ENCODE peak calls at places on chromosomes 5 and 9, in ten cellular contexts. L, R, X, A, E, M, G, C, V and W are unnamed samples.
A peak's percentile ranks its signal among the peaks of the same experiment; 100 is the strongest.

GRCh38 chr9:123757960-123758359 is 172.0 kb downstream of the DENND1A start:
- DNase-seq in R (no peak), M (no peak), V (no peak), G (no peak), C (no peak), L (no peak), E (no peak), A (no peak), X (no peak), W (no peak)

GRCh38 chr9:136900988-136901515 is 14.7 kb downstream of the TRAF2 start:
- DNase-seq in X (no peak), M (no peak), R (no peak), C (no peak), L (no peak), V (peak; percentile 63), A (no peak), G (no peak), E (no peak), W (no peak)

GRCh38 chr9:1231998-1232919 is 182.1 kb downstream of the DMRT2 start:
- DNase-seq in M (peak; percentile 88), E (peak; percentile 89), C (no peak), L (peak; percentile 60), X (peak; percentile 62), A (no peak), V (no peak), G (peak; percentile 44), R (no peak), W (no peak)

GRCh38 chr5:14293279-14293678 is 150.1 kb downstream of the TRIO start:
- DNase-seq in L (no peak), X (no peak), V (no peak), A (no peak), M (no peak), R (no peak), C (no peak), G (no peak), E (no peak), W (no peak)

GRCh38 chr9:137820161-137820855 is 57.3 kb upstream of the CACNA1B start:
- DNase-seq in X (no peak), E (peak; percentile 4), V (no peak), M (peak; percentile 15), R (no peak), G (no peak), A (no peak), C (no peak), L (peak; percentile 15), W (no peak)

GRCh38 chr5:43773032-43773830 is 170.3 kb downstream of the NNT start:
- DNase-seq in X (no peak), E (peak; percentile 91), A (no peak), C (no peak), L (peak; percentile 67), R (peak; percentile 77), G (no peak), V (peak; percentile 18), M (peak; percentile 71), W (no peak)

GRCh38 chr5:104213216-104213615 is 650.6 kb upstream of the NUDT12 start:
- DNase-seq in M (no peak), E (no peak), R (no peak), L (no peak), G (no peak), X (no peak), A (no peak), C (no peak), V (no peak), W (no peak)

GRCh38 chr9:3874472-3875370 is 348.9 kb upstream of the RFX3 start:
- DNase-seq in M (no peak), E (no peak), A (no peak), X (no peak), V (no peak), R (no peak), L (no peak), C (peak; percentile 6), G (no peak), W (no peak)

DNA sequence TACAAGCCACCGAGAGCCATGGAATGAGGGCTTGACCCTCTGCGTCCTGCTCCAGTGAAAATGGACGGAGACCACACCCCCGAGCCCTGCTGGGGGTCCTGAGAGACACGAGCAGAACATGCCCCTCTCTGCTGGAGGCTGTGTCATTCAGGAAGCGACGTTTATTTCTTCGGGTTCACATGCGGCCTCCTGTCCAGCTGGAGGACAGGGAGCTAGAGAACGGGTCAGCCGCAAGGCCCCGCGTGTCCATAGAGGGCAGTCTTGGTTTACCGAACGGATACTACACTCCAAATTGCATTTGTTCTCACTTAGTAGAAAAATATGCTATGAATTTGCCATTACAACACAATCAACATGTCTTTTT is 36.1 kb downstream of the MRPL36 start:
- DNase-seq in V (peak; percentile 51), G (peak; percentile 37), M (peak; percentile 76), X (peak; percentile 56), L (peak; percentile 72), C (peak; percentile 78), R (peak; percentile 71), E (peak; percentile 78), A (peak; percentile 84), W (peak; percentile 85)
- TF ChIP-seq CTCF in V (peak; percentile 33), G (peak; percentile 87), M (peak; percentile 94), X (peak; percentile 53), L (peak; percentile 97), C (peak; percentile 81), R (peak; percentile 93), E (peak; percentile 95), A (peak; percentile 40), W (peak; percentile 90)

GRCh38 chr5:139376364-139376763 is 6.7 kb downstream of the SLC23A1 start:
- DNase-seq in L (no peak), A (no peak), C (no peak), M (no peak), R (no peak), V (no peak), X (no peak), E (no peak), G (no peak), W (no peak)

GRCh38 chr5:139378101-139378825 is 4.8 kb downstream of the SLC23A1 start:
- DNase-seq in A (no peak), X (peak; percentile 45), V (no peak), G (no peak), C (no peak), E (no peak), L (no peak), M (no peak), R (no peak), W (no peak)

GRCh38 chr5:139377226-139377625 is 5.9 kb downstream of the SLC23A1 start:
- DNase-seq in C (no peak), E (no peak), M (no peak), A (no peak), G (no peak), X (peak; percentile 17), V (no peak), L (no peak), R (no peak), W (no peak)

GRCh38 chr5:139371482-139372435 is 11.3 kb downstream of the SLC23A1 start:
- DNase-seq in G (no peak), R (no peak), E (no peak), A (no peak), X (no peak), C (no peak), M (peak; percentile 67), V (no peak), L (peak; percentile 43), W (no peak)

DNA sequence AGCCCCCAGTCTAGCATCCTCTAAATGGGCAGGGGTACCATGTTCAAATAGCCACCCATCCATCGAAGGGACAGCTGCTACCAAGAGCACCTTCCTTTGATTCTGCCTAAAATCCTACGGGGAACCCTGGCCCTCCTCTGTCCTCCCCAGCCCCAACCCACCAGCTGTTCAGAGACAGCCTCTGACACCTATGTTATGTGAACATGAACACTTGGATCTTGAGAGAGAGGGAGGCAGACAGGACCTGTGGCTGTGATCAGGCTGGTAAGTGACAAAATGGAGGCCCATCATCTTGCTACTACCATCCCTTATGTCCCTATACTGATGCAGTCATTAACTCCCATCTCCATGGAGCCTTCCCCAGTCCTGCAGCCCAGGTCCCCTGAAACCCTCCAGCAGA is 8.2 kb downstream of the SLC23A1 start:
- DNase-seq in V (no peak), A (no peak), C (no peak), G (no peak), E (no peak), M (no peak), X (peak; percentile 35), L (no peak), R (no peak), W (no peak)
- TF ChIP-seq CTCF in V (no peak), A (no peak), C (no peak), G (no peak), E (no peak), M (no peak), X (no peak), L (no peak), R (no peak), W (no peak)

GRCh38 chr9:93378276-93378675 is 73.2 kb upstream of the FAM120A start:
- DNase-seq in L (no peak), M (no peak), C (no peak), V (no peak), G (no peak), X (no peak), E (peak; percentile 4), A (no peak), R (no peak), W (no peak)

GRCh38 chr9:93379051-93379450 is 72.4 kb upstream of the FAM120A start:
- DNase-seq in X (no peak), V (no peak), R (no peak), G (no peak), A (no peak), C (no peak), E (no peak), L (no peak), M (no peak), W (no peak)

DNA sequence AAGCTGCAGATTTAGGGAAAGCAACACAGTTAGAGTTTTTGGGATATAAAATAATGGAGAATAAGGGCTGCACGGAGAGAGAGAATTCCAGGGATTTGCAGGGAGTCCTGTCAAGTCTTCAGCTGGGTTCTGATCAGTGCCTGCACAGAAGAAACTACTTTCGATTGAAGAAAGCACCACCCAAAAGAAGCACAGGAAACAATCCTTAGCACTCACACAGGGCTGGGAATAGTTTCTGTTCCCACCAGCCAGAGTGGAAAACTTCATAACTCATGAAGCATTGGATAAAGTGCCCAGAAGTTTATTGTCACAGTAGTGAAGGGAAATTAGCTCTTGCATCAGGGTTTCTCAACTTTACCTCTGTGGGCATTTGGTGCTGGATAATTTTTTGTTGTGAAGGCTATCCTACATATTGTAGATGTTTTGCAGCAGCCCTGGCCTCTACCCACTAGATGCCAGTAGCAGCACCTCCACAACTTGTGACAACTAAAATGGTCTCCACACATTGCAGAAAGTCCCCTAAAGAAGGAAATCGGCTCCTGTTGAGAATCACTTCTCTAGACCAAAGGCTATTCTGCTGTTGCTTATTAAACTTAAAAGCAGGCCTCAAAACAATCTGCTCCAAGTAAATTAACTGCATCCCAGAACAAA is 71.0 kb upstream of the FAM120A start:
- DNase-seq in R (no peak), E (no peak), G (no peak), A (no peak), M (no peak), X (no peak), C (no peak), L (no peak), V (no peak), W (no peak)
- TF ChIP-seq CTCF in R (no peak), E (no peak), G (no peak), A (no peak), M (no peak), X (peak; percentile 29), C (no peak), L (no peak), V (no peak), W (no peak)

DNA sequence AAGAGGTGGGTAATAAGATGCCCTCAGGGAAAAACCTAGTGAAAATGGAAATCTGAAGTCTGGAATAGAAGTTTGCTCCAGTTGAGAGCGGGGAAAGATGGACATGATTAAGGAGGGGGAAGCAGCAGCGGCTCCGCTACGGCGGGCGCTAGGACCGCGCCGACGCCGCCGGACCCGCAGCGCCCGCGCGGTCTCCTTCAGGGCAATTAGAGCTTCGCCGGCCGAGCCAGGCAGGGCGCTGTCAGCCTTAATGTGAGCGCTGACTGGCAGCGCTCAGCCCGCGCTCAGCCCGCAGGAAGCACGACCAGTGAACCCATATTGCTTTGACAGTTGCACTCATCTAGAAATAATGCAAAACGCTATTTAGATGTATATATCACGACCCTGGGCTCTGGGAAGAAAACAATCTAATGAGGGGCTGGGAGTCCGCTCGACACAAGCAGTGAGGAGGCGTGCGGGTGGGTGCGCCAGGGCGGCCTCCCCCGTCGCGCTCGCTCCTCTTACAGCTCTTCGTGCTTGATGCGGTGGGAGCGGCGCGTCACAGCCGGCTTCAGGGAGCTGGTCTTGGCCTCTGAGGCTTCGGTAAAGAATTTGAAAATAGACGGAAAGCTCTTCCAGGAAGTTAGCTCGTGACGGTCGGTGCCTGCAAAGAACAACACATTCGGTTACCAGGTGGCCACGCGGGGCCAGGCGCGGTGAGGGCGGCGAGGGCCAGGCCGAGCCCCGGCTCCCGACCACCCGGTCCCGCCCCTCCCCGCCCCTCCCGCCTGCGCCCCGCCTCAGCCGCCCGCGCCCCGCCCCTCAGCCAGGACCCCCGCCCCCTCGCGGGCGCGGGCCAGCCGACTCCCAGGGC is 37.7 kb downstream of the NR2F1 start:
- DNase-seq in G (no peak), R (peak; percentile 82), X (peak; percentile 83), C (peak; percentile 94), A (peak; percentile 83), L (peak; percentile 68), M (peak; percentile 63), V (peak; percentile 82), E (peak; percentile 57), W (peak; percentile 89)
- TF ChIP-seq CTCF in G (no peak), R (no peak), X (peak; percentile 23), C (peak; percentile 14), A (no peak), L (peak; percentile 21), M (no peak), V (no peak), E (no peak), W (peak; percentile 40)